ENCODE peak calls at places on chromosomes 16 and 17, in four cellular contexts. Q is HTR-8/SVneo, H is NCI-H2081, T is GM04504. C is an unnamed sample.

GRCh38 chr16:89502319-89502843 is 5.8 kb upstream of the SPG7 start:
- DNase-seq in T (no peak), H (no peak), Q (peak; percentile 36), C (no peak)

GRCh38 chr16:66649636-66650205 is 45.2 kb downstream of the CMTM3 start:
- DNase-seq in T (no peak), Q (no peak), H (no peak), C (no peak)

GRCh38 chr17:1966274-1967086 is 58.7 kb downstream of the RTN4RL1 start:
- DNase-seq in H (no peak), Q (no peak), T (no peak), C (no peak)

GRCh38 chr17:58136669-58137279 is 11.4 kb upstream of the OR4D1 start:
- DNase-seq in T (no peak), H (no peak), Q (no peak), C (no peak)

GRCh38 chr17:39753514-39754160 is 15.9 kb downstream of the GRB7 start:
- DNase-seq in T (no peak), Q (no peak), H (peak; percentile 56), C (peak; percentile 31)

GRCh38 chr17:62740066-62740465 is 68.0 kb downstream of the MARCHF10 start:
- DNase-seq in H (no peak), T (peak; percentile 65), Q (no peak), C (no peak)

GRCh38 chr16:855471-855870 is 54.9 kb upstream of the GNG13 start:
- DNase-seq in T (no peak), Q (no peak), H (no peak), C (no peak)

GRCh38 chr17:75110307-75110937 is 653 bp downstream of the ARMC7 start:
- DNase-seq in T (no peak), H (no peak), Q (no peak), C (no peak)

GRCh38 chr16:3023415-3023668 is 400 bp downstream of the HCFC1R1 start:
- DNase-seq in T (peak; percentile 69), Q (peak; percentile 27), H (peak; percentile 56), C (no peak)

GRCh38 chr17:17824119-17824779 is 12.5 kb downstream of the SREBF1 start:
- DNase-seq in H (peak; percentile 70), T (no peak), Q (no peak), C (no peak)

GRCh38 chr17:49290690-49291326 is 60.2 kb upstream of the PHOSPHO1 start:
- DNase-seq in T (no peak), H (peak; percentile 18), Q (peak; percentile 65), C (no peak)

GRCh38 chr17:64393000-64393402 is 2.3 kb upstream of the PECAM1 start:
- DNase-seq in Q (no peak), T (no peak), H (no peak), C (peak; percentile 46)

GRCh38 chr17:41919840-41920579 is 1.3 kb upstream of the ACLY start:
- DNase-seq in H (no peak), T (no peak), Q (no peak), C (no peak)

GRCh38 chr16:8869212-8869987 is 594 bp upstream of the CARHSP1 start:
- DNase-seq in Q (no peak), T (no peak), H (no peak), C (no peak)

GRCh38 chr16:87101903-87102302 is 215.3 kb downstream of the C16orf95 start:
- DNase-seq in T (no peak), H (no peak), Q (no peak), C (no peak)

GRCh38 chr17:73582821-73583220 is 61.4 kb downstream of the SDK2 start:
- DNase-seq in H (no peak), T (no peak), Q (no peak), C (no peak)

C was measured in central memory CD8-positive, alpha-beta T cell.